ENCODE peak calls at places on chromosomes 1 and 21, in five cellular contexts. One of them, this sample, is unnamed.

GRCh38 chr1:230807029-230807428 is 59.8 kb downstream of the CAPN9 start:
- DNase-seq in D721Med: no peak
- DNase-seq in fibroblast of mammary gland: no peak
- DNase-seq in GM13977: no peak
- DNase-seq in GM20000: no peak
- DNase-seq in this sample: peak; percentile 81

GRCh38 chr1:231037585-231038517 is 2.2 kb downstream of the FAM89A start:
- DNase-seq in D721Med: no peak
- DNase-seq in fibroblast of mammary gland: no peak
- DNase-seq in GM13977: no peak
- DNase-seq in GM20000: no peak
- DNase-seq in this sample: no peak

GRCh38 chr1:39671433-39671792 is 494 bp downstream of the NT5C1A start:
- DNase-seq in D721Med: no peak
- DNase-seq in fibroblast of mammary gland: no peak
- DNase-seq in GM13977: no peak
- DNase-seq in GM20000: no peak
- DNase-seq in this sample: peak; percentile 77

GRCh38 chr1:228278432-228278941 is 70.6 kb downstream of the OBSCN start:
- DNase-seq in D721Med: no peak
- DNase-seq in fibroblast of mammary gland: no peak
- DNase-seq in GM13977: no peak
- DNase-seq in GM20000: no peak
- DNase-seq in this sample: peak; percentile 10

GRCh38 chr21:40507978-40508377 is 339.0 kb downstream of the DSCAM start:
- DNase-seq in D721Med: no peak
- DNase-seq in fibroblast of mammary gland: peak; percentile 1
- DNase-seq in GM13977: no peak
- DNase-seq in GM20000: no peak
- DNase-seq in this sample: no peak

GRCh38 chr1:99673285-99673684 is 27.4 kb downstream of the PALMD start:
- DNase-seq in D721Med: no peak
- DNase-seq in fibroblast of mammary gland: no peak
- DNase-seq in GM13977: no peak
- DNase-seq in GM20000: no peak
- DNase-seq in this sample: no peak

GRCh38 chr1:50412813-50413476 is 10.3 kb downstream of the DMRTA2 start:
- DNase-seq in D721Med: no peak
- DNase-seq in fibroblast of mammary gland: no peak
- DNase-seq in GM13977: no peak
- DNase-seq in GM20000: no peak
- DNase-seq in this sample: no peak

GRCh38 chr1:54971317-54971791 is 9.1 kb upstream of the TMEM61 start:
- DNase-seq in D721Med: no peak
- DNase-seq in fibroblast of mammary gland: peak; percentile 17
- DNase-seq in GM13977: peak; percentile 49
- DNase-seq in GM20000: peak; percentile 49
- DNase-seq in this sample: no peak

This sample was measured in heart right ventricle.